ENCODE peak calls at places on chromosomes 2 and 18, in six cellular contexts. T, B, P, Q, Z and O are unnamed samples. For H3K4me1, the result is how much of the 10 kb centered on the place peaks cover.

GRCh38 chr18:7415081-7415894 is 151.8 kb upstream of the PTPRM start:
- DNase-seq in P (no peak), T (no peak), Q (no peak), B (no peak), Z (no peak), O (no peak)

GRCh38 chr2:240588669-240589068 is 2.1 kb downstream of the CAPN10 start:
- DNase-seq in Z (no peak), P (no peak), T (no peak), Q (no peak), B (no peak), O (no peak)

GRCh38 chr18:8978394-8978793 is 124.1 kb upstream of the NDUFV2 start:
- DNase-seq in T (no peak), B (no peak), P (no peak), Z (no peak), Q (no peak), O (no peak)

GRCh38 chr18:7025194-7025593 is 92.4 kb downstream of the LAMA1 start:
- DNase-seq in P (no peak), Z (no peak), Q (no peak), T (no peak), B (no peak), O (no peak)

GRCh38 chr2:160036736-160037135 is 25.7 kb downstream of the PLA2R1 start:
- DNase-seq in P (no peak), Z (no peak), B (no peak), T (no peak), Q (no peak), O (no peak)

GRCh38 chr18:67766930-67767329 is 250.4 kb upstream of the DSEL start:
- DNase-seq in T (peak), Z (no peak), P (no peak), B (no peak), Q (peak), O (no peak)

GRCh38 chr18:5238371-5238758 is 41.3 kb upstream of the AKAIN1 start:
- DNase-seq in B (peak), Z (peak), Q (no peak), T (peak), P (no peak), O (peak)

GRCh38 chr2:151033454-151034248 is 228.0 kb downstream of the RBM43 start:
- DNase-seq in T (no peak), Z (no peak), Q (no peak), P (no peak), B (no peak), O (no peak)

GRCh38 chr2:197804758-197805597 is 585 bp downstream of the PLCL1 start:
- DNase-seq in B (peak), T (peak), P (no peak), Q (no peak), Z (no peak), O (peak)

GRCh38 chr2:233404227-233404626 is 49.9 kb downstream of the DGKD start:
- DNase-seq in P (peak), B (peak), Q (no peak), T (peak), Z (peak), O (no peak)

GRCh38 chr18:73793386-73793785 is 354.2 kb downstream of the FBXO15 start:
- DNase-seq in Q (no peak), P (no peak), T (peak), B (no peak), Z (no peak), O (no peak)

GRCh38 chr2:6827516-6828298 is 38.0 kb downstream of the CMPK2 start:
- DNase-seq in Z (no peak), Q (no peak), T (peak), P (no peak), B (no peak), O (no peak)

GRCh38 chr2:221551864-221552263 is 20.2 kb downstream of the EPHA4 start:
- DNase-seq in Z (no peak), P (no peak), T (no peak), B (no peak), Q (no peak), O (no peak)

GRCh38 chr2:186209532-186209931 is 276.5 kb upstream of the ZC3H15 start:
- DNase-seq in P (no peak), B (no peak), Z (no peak), Q (no peak), T (no peak), O (no peak)

GRCh38 chr2:100902833-100903405 is 83.0 kb downstream of the NPAS2 start:
- DNase-seq in Q (no peak), T (peak), B (no peak), P (peak), Z (peak), O (peak)

GRCh38 chr2:73516033-73516432 is 126.2 kb downstream of the NAT8 start:
- DNase-seq in B (no peak), P (no peak), T (peak), Z (no peak), Q (no peak), O (no peak)

GRCh38 chr2:30424231-30424630 is 22.8 kb upstream of the LCLAT1 start:
- DNase-seq in B (no peak), Q (no peak), Z (no peak), T (no peak), P (no peak), O (no peak)

GRCh38 chr2:217573565-217573964 is 429.2 kb downstream of the TNS1 start:
- DNase-seq in B (no peak), T (peak), Q (no peak), P (no peak), Z (no peak), O (no peak)

GRCh38 chr2:233867993-233868532 is at the start of gene MSL3B:
- DNase-seq in Q (no peak), Z (no peak), P (peak), T (peak), B (peak), O (peak)

GRCh38 chr2:1758112-1758630 is 13.9 kb upstream of the PXDN start:
- DNase-seq in Q (no peak), P (no peak), T (peak), B (no peak), Z (no peak), O (no peak)

GRCh38 chr2:9074930-9075329 is 71.4 kb upstream of the MBOAT2 start:
- DNase-seq in T (no peak), P (no peak), Z (no peak), Q (no peak), B (peak), O (no peak)

GRCh38 chr2:164657129-164657528 is 35.8 kb upstream of the GRB14 start:
- DNase-seq in Q (no peak), B (no peak), Z (no peak), T (peak), P (no peak), O (no peak)

GRCh38 chr2:201768918-201769317 is 11.8 kb downstream of the ALS2 start:
- DNase-seq in P (no peak), Q (no peak), Z (no peak), T (peak), B (no peak), O (no peak)

GRCh38 chr2:43179947-43180346 is 46.5 kb downstream of the ZFP36L2 start:
- DNase-seq in Z (no peak), P (no peak), B (no peak), T (no peak), Q (no peak), O (no peak)

GRCh38 chr2:106868199-106868598 is 17.8 kb downstream of the ST6GAL2 start:
- DNase-seq in B (peak), P (no peak), Z (peak), T (no peak), Q (no peak), O (no peak)

GRCh38 chr2:26612522-26613240 is 28.5 kb downstream of the CIB4 start:
- DNase-seq in B (no peak), P (no peak), Q (no peak), T (no peak), Z (no peak), O (peak)

GRCh38 chr2:86238354-86238753 is 39.1 kb downstream of the MRPL35 start:
- DNase-seq in T (no peak), Q (peak), Z (no peak), P (no peak), B (no peak), O (no peak)

GRCh38 chr2:95109260-95109659 is 12.3 kb downstream of the MRPS5 start:
- DNase-seq in B (no peak), Z (no peak), Q (no peak), P (no peak), T (no peak), O (no peak)

GRCh38 chr18:79630266-79631095 is 49.1 kb upstream of the CTDP1 start:
- DNase-seq in T (no peak), P (no peak), B (no peak), Q (no peak), Z (no peak), O (no peak)

GRCh38 chr2:179850188-179850587 is 11.2 kb downstream of the ZNF385B start:
- DNase-seq in T (peak), B (no peak), Z (peak), Q (no peak), P (no peak), O (no peak)

GRCh38 chr2:105344704-105345345 is 7.5 kb downstream of the C2orf49 start:
- DNase-seq in P (peak), T (peak), B (peak), Z (peak), Q (no peak), O (peak)

GRCh38 chr2:172113617-172114016 is 10.9 kb upstream of the DLX2 start:
- DNase-seq in Z (peak), P (no peak), T (peak), Q (no peak), B (peak), O (peak)

GRCh38 chr2:9392895-9393757 is 30.2 kb downstream of the ITGB1BP1 start:
- DNase-seq in Z (no peak), P (no peak), B (no peak), T (no peak), Q (no peak), O (no peak)

GRCh38 chr18:26405190-26405781 is 143.1 kb downstream of the KCTD1 start:
- DNase-seq in Q (no peak), P (peak), Z (peak), T (peak), B (peak), O (peak)

GRCh38 chr2:53859354-53860159 is at the start of gene GPR75:
- DNase-seq in Z (no peak), B (no peak), T (peak), P (no peak), Q (no peak), O (peak)

GRCh38 chr2:238963164-238963969 is 115.5 kb downstream of the TWIST2 start:
- DNase-seq in B (no peak), Z (no peak), P (no peak), T (peak), Q (no peak), O (no peak)
- H3K4me1 ChIP-seq in B (under half), Z (under half), P (under half), T (under half), Q (under half), O (under half)

GRCh38 chr2:189222440-189222839 is 42.9 kb upstream of the COL5A2 start:
- DNase-seq in Q (no peak), T (no peak), B (no peak), Z (no peak), P (no peak), O (no peak)
- TF ChIP-seq SMC3 in Q (no peak), T (no peak), B (no peak), Z (no peak), P (peak), O (no peak)

GRCh38 chr2:191109888-191110287 is 40.9 kb downstream of the STAT4 start:
- DNase-seq in Z (no peak), P (no peak), Q (no peak), B (no peak), T (no peak), O (no peak)
- H3K4me1 ChIP-seq in Z (under half), P (under half), Q (under half), B (under half), T (under half), O (under half)

GRCh38 chr2:206804326-206804725 is 38.9 kb downstream of the FASTKD2 start:
- DNase-seq in P (no peak), Z (no peak), B (no peak), Q (no peak), T (no peak), O (no peak)
- TF ChIP-seq SMC3 in P (no peak), Z (no peak), B (no peak), Q (no peak), T (no peak), O (no peak)

DNA sequence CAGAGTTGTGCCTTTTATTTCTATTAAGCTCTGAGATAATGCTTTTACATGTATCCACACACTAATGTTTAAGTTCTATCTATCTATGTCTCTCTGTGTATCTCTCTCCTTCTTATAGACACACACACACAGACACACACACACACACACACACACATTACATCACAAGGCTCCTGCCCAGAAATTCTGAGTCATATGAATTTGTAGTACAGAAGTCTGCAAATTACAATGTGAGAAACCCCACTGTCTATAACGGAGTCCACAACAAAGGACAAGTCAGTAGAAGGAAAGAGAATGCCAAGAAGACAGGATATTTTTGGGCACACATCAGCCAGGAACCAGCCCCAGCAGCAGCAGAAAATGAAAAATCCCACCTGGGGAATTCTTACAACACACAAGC is 142.4 kb downstream of the EN1 start:
- DNase-seq in P (no peak), Q (no peak), T (peak), B (no peak), Z (no peak), O (no peak)
- H3K4me1 ChIP-seq in P (under half), Q (under half), T (under half), B (under half), Z (under half), O (under half)